ENCODE peak calls at places on chromosomes 4 and X, in seven cellular contexts. One of them, this sample, is unnamed.

GRCh38 chr4:175469519-175469918 is 342.5 kb downstream of the GPM6A start:
- DNase-seq in T-helper 9 cell: no peak
- DNase-seq in naive thymus-derived CD4-positive, alpha-beta T cell: no peak
- DNase-seq in T-helper 1 cell: no peak
- DNase-seq in stimulated activated CD4-positive, alpha-beta T cell treated with anti-CD3 and anti-CD28 coated beads, Interleukin-4, amount 100 ng/mL, for 24 hours: no peak
- DNase-seq in EH: peak
- DNase-seq in GM23338: no peak
- DNase-seq in this sample: no peak

GRCh38 chrX:50333308-50333707 is 128.7 kb downstream of the CCNB3 start:
- DNase-seq in EH: no peak
- DNase-seq in GM23338: no peak
- DNase-seq in stimulated activated CD4-positive, alpha-beta T cell treated with anti-CD3 and anti-CD28 coated beads, Interleukin-4, amount 100 ng/mL, for 24 hours: no peak
- DNase-seq in T-helper 9 cell: no peak
- DNase-seq in naive thymus-derived CD4-positive, alpha-beta T cell: no peak
- DNase-seq in T-helper 1 cell: no peak
- DNase-seq in this sample: no peak

GRCh38 chr4:109441858-109442480 is 8.4 kb downstream of the SEC24B start:
- DNase-seq in T-helper 1 cell: no peak
- DNase-seq in GM23338: no peak
- DNase-seq in EH: peak
- DNase-seq in stimulated activated CD4-positive, alpha-beta T cell treated with anti-CD3 and anti-CD28 coated beads, Interleukin-4, amount 100 ng/mL, for 24 hours: no peak
- DNase-seq in T-helper 9 cell: no peak
- DNase-seq in naive thymus-derived CD4-positive, alpha-beta T cell: no peak
- DNase-seq in this sample: no peak

GRCh38 chr4:82797591-82798081 is 960 bp downstream of the SCD5 start:
- DNase-seq in naive thymus-derived CD4-positive, alpha-beta T cell: peak
- DNase-seq in T-helper 1 cell: no peak
- DNase-seq in T-helper 9 cell: no peak
- DNase-seq in stimulated activated CD4-positive, alpha-beta T cell treated with anti-CD3 and anti-CD28 coated beads, Interleukin-4, amount 100 ng/mL, for 24 hours: no peak
- DNase-seq in GM23338: peak
- DNase-seq in EH: peak
- DNase-seq in this sample: peak

GRCh38 chr4:26133840-26134239 is 187.0 kb upstream of the RBPJ start:
- DNase-seq in GM23338: no peak
- DNase-seq in naive thymus-derived CD4-positive, alpha-beta T cell: no peak
- DNase-seq in stimulated activated CD4-positive, alpha-beta T cell treated with anti-CD3 and anti-CD28 coated beads, Interleukin-4, amount 100 ng/mL, for 24 hours: no peak
- DNase-seq in T-helper 9 cell: no peak
- DNase-seq in T-helper 1 cell: no peak
- DNase-seq in EH: no peak
- DNase-seq in this sample: no peak

GRCh38 chr4:15167743-15168142 is 165.5 kb downstream of the CPEB2 start:
- DNase-seq in GM23338: no peak
- DNase-seq in T-helper 1 cell: no peak
- DNase-seq in T-helper 9 cell: no peak
- DNase-seq in naive thymus-derived CD4-positive, alpha-beta T cell: no peak
- DNase-seq in stimulated activated CD4-positive, alpha-beta T cell treated with anti-CD3 and anti-CD28 coated beads, Interleukin-4, amount 100 ng/mL, for 24 hours: no peak
- DNase-seq in EH: no peak
- DNase-seq in this sample: no peak

GRCh38 chr4:86560447-86560846 is 33.7 kb upstream of the PTPN13 start:
- DNase-seq in naive thymus-derived CD4-positive, alpha-beta T cell: no peak
- DNase-seq in T-helper 1 cell: no peak
- DNase-seq in GM23338: no peak
- DNase-seq in stimulated activated CD4-positive, alpha-beta T cell treated with anti-CD3 and anti-CD28 coated beads, Interleukin-4, amount 100 ng/mL, for 24 hours: no peak
- DNase-seq in T-helper 9 cell: no peak
- DNase-seq in EH: no peak
- DNase-seq in this sample: no peak

GRCh38 chr4:168264903-168265302 is 53.6 kb downstream of the DDX60 start:
- DNase-seq in GM23338: no peak
- DNase-seq in stimulated activated CD4-positive, alpha-beta T cell treated with anti-CD3 and anti-CD28 coated beads, Interleukin-4, amount 100 ng/mL, for 24 hours: no peak
- DNase-seq in naive thymus-derived CD4-positive, alpha-beta T cell: no peak
- DNase-seq in T-helper 1 cell: no peak
- DNase-seq in EH: peak
- DNase-seq in T-helper 9 cell: no peak
- DNase-seq in this sample: no peak

GRCh38 chr4:23717528-23718248 is 172.2 kb downstream of the PPARGC1A start:
- DNase-seq in naive thymus-derived CD4-positive, alpha-beta T cell: no peak
- DNase-seq in T-helper 9 cell: no peak
- DNase-seq in GM23338: peak
- DNase-seq in EH: peak
- DNase-seq in stimulated activated CD4-positive, alpha-beta T cell treated with anti-CD3 and anti-CD28 coated beads, Interleukin-4, amount 100 ng/mL, for 24 hours: no peak
- DNase-seq in T-helper 1 cell: no peak
- DNase-seq in this sample: no peak

GRCh38 chr4:56240554-56241190 is 146.6 kb downstream of the AASDH start:
- DNase-seq in T-helper 9 cell: no peak
- DNase-seq in GM23338: no peak
- DNase-seq in T-helper 1 cell: no peak
- DNase-seq in naive thymus-derived CD4-positive, alpha-beta T cell: no peak
- DNase-seq in stimulated activated CD4-positive, alpha-beta T cell treated with anti-CD3 and anti-CD28 coated beads, Interleukin-4, amount 100 ng/mL, for 24 hours: no peak
- DNase-seq in EH: no peak
- DNase-seq in this sample: no peak

GRCh38 chr4:31234494-31234893 is 514.3 kb downstream of the PCDH7 start:
- DNase-seq in GM23338: peak
- DNase-seq in T-helper 1 cell: no peak
- DNase-seq in stimulated activated CD4-positive, alpha-beta T cell treated with anti-CD3 and anti-CD28 coated beads, Interleukin-4, amount 100 ng/mL, for 24 hours: no peak
- DNase-seq in naive thymus-derived CD4-positive, alpha-beta T cell: no peak
- DNase-seq in EH: no peak
- DNase-seq in T-helper 9 cell: no peak
- DNase-seq in this sample: no peak

GRCh38 chr4:56360071-56360470 is 27.2 kb downstream of the AASDH start:
- DNase-seq in GM23338: no peak
- DNase-seq in T-helper 1 cell: no peak
- DNase-seq in naive thymus-derived CD4-positive, alpha-beta T cell: no peak
- DNase-seq in T-helper 9 cell: no peak
- DNase-seq in stimulated activated CD4-positive, alpha-beta T cell treated with anti-CD3 and anti-CD28 coated beads, Interleukin-4, amount 100 ng/mL, for 24 hours: no peak
- DNase-seq in EH: no peak
- DNase-seq in this sample: no peak

GRCh38 chrX:3713225-3713936 is at the start of gene PRKX:
- DNase-seq in naive thymus-derived CD4-positive, alpha-beta T cell: peak
- DNase-seq in GM23338: peak
- DNase-seq in T-helper 1 cell: peak
- DNase-seq in EH: peak
- DNase-seq in T-helper 9 cell: peak
- DNase-seq in stimulated activated CD4-positive, alpha-beta T cell treated with anti-CD3 and anti-CD28 coated beads, Interleukin-4, amount 100 ng/mL, for 24 hours: peak
- DNase-seq in this sample: peak

GRCh38 chrX:14476169-14476568 is 53.2 kb upstream of the GLRA2 start:
- DNase-seq in stimulated activated CD4-positive, alpha-beta T cell treated with anti-CD3 and anti-CD28 coated beads, Interleukin-4, amount 100 ng/mL, for 24 hours: no peak
- DNase-seq in EH: no peak
- DNase-seq in T-helper 9 cell: no peak
- DNase-seq in T-helper 1 cell: no peak
- DNase-seq in naive thymus-derived CD4-positive, alpha-beta T cell: no peak
- DNase-seq in GM23338: no peak
- DNase-seq in this sample: no peak

GRCh38 chrX:127112726-127113125 is 293.2 kb downstream of the PRR32 start:
- DNase-seq in T-helper 1 cell: no peak
- DNase-seq in T-helper 9 cell: no peak
- DNase-seq in EH: no peak
- DNase-seq in GM23338: no peak
- DNase-seq in stimulated activated CD4-positive, alpha-beta T cell treated with anti-CD3 and anti-CD28 coated beads, Interleukin-4, amount 100 ng/mL, for 24 hours: no peak
- DNase-seq in naive thymus-derived CD4-positive, alpha-beta T cell: no peak
- DNase-seq in this sample: no peak

GRCh38 chr4:10161146-10161545 is 44.5 kb upstream of the WDR1 start:
- DNase-seq in GM23338: no peak
- DNase-seq in T-helper 1 cell: no peak
- DNase-seq in naive thymus-derived CD4-positive, alpha-beta T cell: no peak
- DNase-seq in T-helper 9 cell: no peak
- DNase-seq in EH: peak
- DNase-seq in stimulated activated CD4-positive, alpha-beta T cell treated with anti-CD3 and anti-CD28 coated beads, Interleukin-4, amount 100 ng/mL, for 24 hours: no peak
- DNase-seq in this sample: no peak

GRCh38 chrX:70001708-70002341 is 47.9 kb downstream of the AWAT2 start:
- DNase-seq in T-helper 1 cell: no peak
- DNase-seq in GM23338: no peak
- DNase-seq in EH: no peak
- DNase-seq in stimulated activated CD4-positive, alpha-beta T cell treated with anti-CD3 and anti-CD28 coated beads, Interleukin-4, amount 100 ng/mL, for 24 hours: no peak
- DNase-seq in T-helper 9 cell: no peak
- DNase-seq in naive thymus-derived CD4-positive, alpha-beta T cell: no peak
- DNase-seq in this sample: no peak

GRCh38 chrX:48996969-48997368 is 5.1 kb downstream of the GRIPAP1 start:
- DNase-seq in naive thymus-derived CD4-positive, alpha-beta T cell: no peak
- DNase-seq in EH: peak
- DNase-seq in GM23338: peak
- DNase-seq in T-helper 9 cell: no peak
- DNase-seq in stimulated activated CD4-positive, alpha-beta T cell treated with anti-CD3 and anti-CD28 coated beads, Interleukin-4, amount 100 ng/mL, for 24 hours: no peak
- DNase-seq in T-helper 1 cell: no peak
- DNase-seq in this sample: no peak

GRCh38 chr4:118225521-118225920 is 127.3 kb downstream of the PRSS12 start:
- DNase-seq in stimulated activated CD4-positive, alpha-beta T cell treated with anti-CD3 and anti-CD28 coated beads, Interleukin-4, amount 100 ng/mL, for 24 hours: no peak
- DNase-seq in T-helper 9 cell: no peak
- DNase-seq in GM23338: no peak
- DNase-seq in EH: peak
- DNase-seq in naive thymus-derived CD4-positive, alpha-beta T cell: no peak
- DNase-seq in T-helper 1 cell: no peak
- DNase-seq in this sample: no peak

GRCh38 chrX:134601240-134601639 is 57.0 kb downstream of the PLAC1 start:
- DNase-seq in EH: peak
- DNase-seq in naive thymus-derived CD4-positive, alpha-beta T cell: no peak
- DNase-seq in stimulated activated CD4-positive, alpha-beta T cell treated with anti-CD3 and anti-CD28 coated beads, Interleukin-4, amount 100 ng/mL, for 24 hours: no peak
- DNase-seq in T-helper 9 cell: no peak
- DNase-seq in GM23338: no peak
- DNase-seq in T-helper 1 cell: no peak
- DNase-seq in this sample: no peak

GRCh38 chr4:83370640-83370906 is 35.9 kb upstream of the HPSE start:
- DNase-seq in GM23338: no peak
- DNase-seq in EH: no peak
- DNase-seq in naive thymus-derived CD4-positive, alpha-beta T cell: no peak
- DNase-seq in stimulated activated CD4-positive, alpha-beta T cell treated with anti-CD3 and anti-CD28 coated beads, Interleukin-4, amount 100 ng/mL, for 24 hours: no peak
- DNase-seq in T-helper 9 cell: no peak
- DNase-seq in T-helper 1 cell: no peak
- DNase-seq in this sample: no peak

GRCh38 chr4:152399246-152399645 is 136.6 kb downstream of the FBXW7 start:
- DNase-seq in stimulated activated CD4-positive, alpha-beta T cell treated with anti-CD3 and anti-CD28 coated beads, Interleukin-4, amount 100 ng/mL, for 24 hours: no peak
- DNase-seq in T-helper 9 cell: no peak
- DNase-seq in EH: no peak
- DNase-seq in T-helper 1 cell: no peak
- DNase-seq in GM23338: no peak
- DNase-seq in naive thymus-derived CD4-positive, alpha-beta T cell: no peak
- DNase-seq in this sample: peak

GRCh38 chrX:155956099-155956498 is 41.4 kb upstream of the IL9R start:
- DNase-seq in T-helper 9 cell: no peak
- DNase-seq in GM23338: no peak
- DNase-seq in stimulated activated CD4-positive, alpha-beta T cell treated with anti-CD3 and anti-CD28 coated beads, Interleukin-4, amount 100 ng/mL, for 24 hours: no peak
- DNase-seq in T-helper 1 cell: no peak
- DNase-seq in EH: no peak
- DNase-seq in naive thymus-derived CD4-positive, alpha-beta T cell: no peak
- DNase-seq in this sample: no peak

GRCh38 chrX:134520860-134521390 is 61.0 kb downstream of the HPRT1 start:
- DNase-seq in GM23338: peak
- DNase-seq in T-helper 9 cell: no peak
- DNase-seq in stimulated activated CD4-positive, alpha-beta T cell treated with anti-CD3 and anti-CD28 coated beads, Interleukin-4, amount 100 ng/mL, for 24 hours: peak
- DNase-seq in naive thymus-derived CD4-positive, alpha-beta T cell: no peak
- DNase-seq in EH: peak
- DNase-seq in T-helper 1 cell: no peak
- DNase-seq in this sample: no peak

GRCh38 chrX:41333994-41334865 is at the start of gene DDX3X:
- DNase-seq in GM23338: peak
- DNase-seq in T-helper 1 cell: peak
- DNase-seq in naive thymus-derived CD4-positive, alpha-beta T cell: peak
- DNase-seq in EH: peak
- DNase-seq in stimulated activated CD4-positive, alpha-beta T cell treated with anti-CD3 and anti-CD28 coated beads, Interleukin-4, amount 100 ng/mL, for 24 hours: peak
- DNase-seq in T-helper 9 cell: peak
- DNase-seq in this sample: peak

GRCh38 chr4:168514249-168514852 is 17.5 kb downstream of the PALLD start:
- DNase-seq in T-helper 1 cell: no peak
- DNase-seq in naive thymus-derived CD4-positive, alpha-beta T cell: no peak
- DNase-seq in EH: peak
- DNase-seq in GM23338: peak
- DNase-seq in T-helper 9 cell: no peak
- DNase-seq in stimulated activated CD4-positive, alpha-beta T cell treated with anti-CD3 and anti-CD28 coated beads, Interleukin-4, amount 100 ng/mL, for 24 hours: no peak
- DNase-seq in this sample: no peak

GRCh38 chr4:3805026-3805425 is 38.8 kb downstream of the ADRA2C start:
- DNase-seq in naive thymus-derived CD4-positive, alpha-beta T cell: no peak
- DNase-seq in stimulated activated CD4-positive, alpha-beta T cell treated with anti-CD3 and anti-CD28 coated beads, Interleukin-4, amount 100 ng/mL, for 24 hours: no peak
- DNase-seq in T-helper 9 cell: no peak
- DNase-seq in EH: no peak
- DNase-seq in T-helper 1 cell: no peak
- DNase-seq in GM23338: no peak
- DNase-seq in this sample: no peak

GRCh38 chr4:172802041-172802440 is 366.6 kb upstream of the GALNT7 start:
- DNase-seq in stimulated activated CD4-positive, alpha-beta T cell treated with anti-CD3 and anti-CD28 coated beads, Interleukin-4, amount 100 ng/mL, for 24 hours: no peak
- DNase-seq in GM23338: no peak
- DNase-seq in EH: no peak
- DNase-seq in T-helper 9 cell: no peak
- DNase-seq in T-helper 1 cell: no peak
- DNase-seq in naive thymus-derived CD4-positive, alpha-beta T cell: no peak
- DNase-seq in this sample: no peak

GRCh38 chrX:19793471-19793870 is 93.9 kb downstream of the SH3KBP1 start:
- DNase-seq in stimulated activated CD4-positive, alpha-beta T cell treated with anti-CD3 and anti-CD28 coated beads, Interleukin-4, amount 100 ng/mL, for 24 hours: no peak
- DNase-seq in T-helper 1 cell: no peak
- DNase-seq in T-helper 9 cell: no peak
- DNase-seq in GM23338: no peak
- DNase-seq in EH: no peak
- DNase-seq in naive thymus-derived CD4-positive, alpha-beta T cell: no peak
- DNase-seq in this sample: no peak

GRCh38 chr4:37530451-37530850 is 155.7 kb downstream of the RELL1 start:
- DNase-seq in T-helper 1 cell: no peak
- DNase-seq in EH: no peak
- DNase-seq in naive thymus-derived CD4-positive, alpha-beta T cell: no peak
- DNase-seq in stimulated activated CD4-positive, alpha-beta T cell treated with anti-CD3 and anti-CD28 coated beads, Interleukin-4, amount 100 ng/mL, for 24 hours: no peak
- DNase-seq in T-helper 9 cell: no peak
- DNase-seq in GM23338: no peak
- DNase-seq in this sample: no peak

GRCh38 chr4:47623916-47624554 is 139.0 kb downstream of the ATP10D start:
- DNase-seq in naive thymus-derived CD4-positive, alpha-beta T cell: no peak
- DNase-seq in T-helper 9 cell: no peak
- DNase-seq in T-helper 1 cell: no peak
- DNase-seq in GM23338: no peak
- DNase-seq in EH: peak
- DNase-seq in stimulated activated CD4-positive, alpha-beta T cell treated with anti-CD3 and anti-CD28 coated beads, Interleukin-4, amount 100 ng/mL, for 24 hours: no peak
- DNase-seq in this sample: no peak

GRCh38 chr4:83208371-83208770 is 76.2 kb downstream of the COQ2 start:
- DNase-seq in naive thymus-derived CD4-positive, alpha-beta T cell: no peak
- DNase-seq in GM23338: no peak
- DNase-seq in T-helper 1 cell: no peak
- DNase-seq in EH: no peak
- DNase-seq in T-helper 9 cell: no peak
- DNase-seq in stimulated activated CD4-positive, alpha-beta T cell treated with anti-CD3 and anti-CD28 coated beads, Interleukin-4, amount 100 ng/mL, for 24 hours: no peak
- DNase-seq in this sample: no peak

GRCh38 chrX:39518451-39519212 is 579.1 kb downstream of the BCOR start:
- DNase-seq in stimulated activated CD4-positive, alpha-beta T cell treated with anti-CD3 and anti-CD28 coated beads, Interleukin-4, amount 100 ng/mL, for 24 hours: no peak
- DNase-seq in EH: no peak
- DNase-seq in GM23338: no peak
- DNase-seq in T-helper 9 cell: no peak
- DNase-seq in naive thymus-derived CD4-positive, alpha-beta T cell: no peak
- DNase-seq in T-helper 1 cell: no peak
- DNase-seq in this sample: no peak

GRCh38 chr4:24808955-24809354 is 13.6 kb downstream of the SOD3 start:
- DNase-seq in EH: no peak
- DNase-seq in T-helper 1 cell: no peak
- DNase-seq in naive thymus-derived CD4-positive, alpha-beta T cell: no peak
- DNase-seq in T-helper 9 cell: no peak
- DNase-seq in GM23338: no peak
- DNase-seq in stimulated activated CD4-positive, alpha-beta T cell treated with anti-CD3 and anti-CD28 coated beads, Interleukin-4, amount 100 ng/mL, for 24 hours: no peak
- DNase-seq in this sample: no peak

This sample was measured in B cell.